ENCODE peak calls at places on chromosomes 1 and 21, in four cellular contexts. K is body of pancreas, D is GM12878, L is sigmoid colon. G is an unnamed sample.

GRCh38 chr1:115184951-115185331 is 95.6 kb upstream of the TSPAN2 start:
- DNase-seq in K (no peak), D (no peak), L (no peak), G (no peak)

GRCh38 chr1:200795151-200795550 is 56.5 kb downstream of the CAMSAP2 start:
- DNase-seq in L (no peak), K (no peak), D (no peak), G (no peak)

GRCh38 chr1:7405844-7406500 is 365.1 kb upstream of the VAMP3 start:
- DNase-seq in K (no peak), L (peak; percentile 26), D (no peak), G (no peak)

GRCh38 chr1:114135806-114136205 is 17.9 kb downstream of the SYT6 start:
- DNase-seq in L (no peak), K (no peak), D (no peak), G (no peak)

GRCh38 chr1:3219005-3219724 is 150.2 kb downstream of the PRDM16 start:
- DNase-seq in L (peak; percentile 78), K (peak; percentile 94), D (no peak), G (peak; percentile 41)

GRCh38 chr1:44276006-44276405 is 62.7 kb downstream of the DMAP1 start:
- DNase-seq in K (no peak), L (no peak), D (no peak), G (no peak)

GRCh38 chr1:154698320-154699096 is 90.5 kb upstream of the ADAR start:
- DNase-seq in L (no peak), K (peak; percentile 18), D (no peak), G (no peak)

GRCh38 chr1:40661678-40662077 is 3.8 kb downstream of the RIMS3 start:
- DNase-seq in D (no peak), K (no peak), L (no peak), G (no peak)

GRCh38 chr1:26598890-26599289 is 69.3 kb downstream of the RPS6KA1 start:
- DNase-seq in L (no peak), K (no peak), D (no peak), G (no peak)

GRCh38 chr1:212450331-212450881 is 17.7 kb downstream of the NENF start:
- DNase-seq in D (no peak), L (peak; percentile 52), K (no peak), G (no peak)

GRCh38 chr1:246110343-246111219 is 396.5 kb downstream of the SMYD3 start:
- DNase-seq in D (no peak), K (no peak), L (peak; percentile 90), G (no peak)

GRCh38 chr1:84402060-84402459 is 3.8 kb downstream of the DNASE2B start:
- DNase-seq in K (no peak), L (no peak), D (no peak), G (no peak)

GRCh38 chr21:18517905-18518566 is 114.5 kb upstream of the TMPRSS15 start:
- DNase-seq in D (no peak), K (no peak), L (no peak), G (no peak)

GRCh38 chr1:89929467-89930063 is 65.3 kb upstream of the ZNF326 start:
- DNase-seq in L (no peak), D (no peak), K (no peak), G (no peak)

GRCh38 chr1:225611537-225612223 is 41.2 kb downstream of the ENAH start:
- DNase-seq in L (no peak), D (no peak), K (peak; percentile 56), G (no peak)

GRCh38 chr1:207860531-207860930 is 50.4 kb downstream of the CD34 start:
- DNase-seq in K (no peak), D (no peak), L (no peak), G (no peak)

GRCh38 chr1:18142969-18143368 is 35.4 kb downstream of the IGSF21 start:
- DNase-seq in K (no peak), D (no peak), L (no peak), G (no peak)

GRCh38 chr1:204442376-204443259 is 31.0 kb upstream of the PPP1R15B start:
- DNase-seq in D (no peak), L (no peak), K (no peak), G (no peak)

GRCh38 chr1:41454406-41454805 is 30.1 kb downstream of the EDN2 start:
- DNase-seq in D (no peak), L (no peak), K (peak; percentile 60), G (no peak)

GRCh38 chr1:220775238-220775853 is 11.4 kb upstream of the MTARC1 start:
- DNase-seq in K (peak; percentile 62), L (no peak), D (no peak), G (no peak)

GRCh38 chr1:108190686-108191416 is 9.3 kb downstream of the SLC25A24 start:
- DNase-seq in D (no peak), L (no peak), K (no peak), G (no peak)

GRCh38 chr1:212608956-212609700 is 567 bp downstream of the ATF3 start:
- DNase-seq in K (peak; percentile 66), D (no peak), L (peak; percentile 80), G (peak; percentile 60)

GRCh38 chr1:207619833-207620572 is 24.9 kb upstream of the CR1L start:
- DNase-seq in D (no peak), L (no peak), K (peak; percentile 14), G (no peak)

GRCh38 chr1:203607169-203607873 is 19.3 kb upstream of the ATP2B4 start:
- DNase-seq in D (no peak), L (no peak), K (peak; percentile 43), G (peak; percentile 74)

GRCh38 chr1:62962794-62963776 is 179.2 kb downstream of the ATG4C start:
- DNase-seq in L (no peak), D (no peak), K (peak; percentile 57), G (no peak)

DNA sequence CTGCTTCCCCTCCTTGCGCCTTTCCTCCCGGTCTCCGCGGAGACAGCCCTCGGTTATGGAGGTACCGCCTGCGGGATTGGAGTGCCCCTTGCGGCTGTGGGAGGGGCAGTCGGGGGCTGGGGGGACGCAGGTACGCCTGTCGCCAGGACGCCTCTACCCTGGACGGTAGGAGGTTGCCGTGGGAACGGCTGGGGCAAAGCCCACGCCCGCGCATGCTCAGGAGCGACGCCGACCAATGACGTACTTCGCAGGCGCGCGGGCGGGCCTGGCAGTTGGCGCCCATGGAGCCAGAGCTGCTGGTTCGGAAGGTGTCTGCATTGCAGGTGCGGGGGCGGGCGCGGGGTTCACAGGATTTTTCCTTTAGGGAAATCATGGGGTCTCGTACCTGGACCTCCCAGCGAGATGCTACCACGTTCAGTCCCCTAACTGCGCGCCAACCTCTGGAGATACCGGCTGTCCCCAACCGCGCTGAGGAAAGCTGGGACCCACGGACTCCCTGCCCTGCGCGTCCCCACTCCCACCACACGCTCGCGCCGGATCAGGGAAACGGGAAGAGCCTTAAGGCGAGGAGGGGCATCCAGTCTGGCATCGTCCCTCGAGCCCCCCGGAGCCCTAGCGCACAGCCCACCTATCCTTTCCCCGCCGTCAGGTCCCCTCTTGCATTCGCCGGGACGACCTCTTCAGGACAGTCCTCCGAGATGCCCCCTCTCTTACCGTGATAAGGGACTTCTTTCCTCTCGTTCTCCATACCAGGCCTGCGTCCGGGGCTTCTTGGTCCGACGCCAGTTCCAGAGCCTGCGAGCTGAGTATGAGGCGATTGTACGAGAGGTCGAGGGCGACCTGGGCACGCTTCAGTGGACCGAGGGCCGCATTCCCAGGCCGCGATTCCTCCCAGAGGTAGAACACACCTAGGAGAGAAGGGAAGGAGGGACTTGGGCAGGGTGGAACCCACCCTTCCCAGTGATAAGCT is at the start of gene IQCC:
- DNase-seq in D (peak; percentile 46), L (peak; percentile 93), K (peak; percentile 93), G (peak; percentile 85)
- TF ChIP-seq POLR2A in D (peak; percentile 90), L (no peak), K (peak; percentile 57), G (peak; percentile 71)

GRCh38 chr21:34179204-34179935 is 106.0 kb downstream of the MRPS6 start:
- DNase-seq in L (peak; percentile 17), D (no peak), K (no peak), G (no peak)
- H3K4me3 ChIP-seq in L (no peak overlapping the region), D (no peak overlapping the region), K (no peak overlapping the region), G (no peak overlapping the region)

DNA sequence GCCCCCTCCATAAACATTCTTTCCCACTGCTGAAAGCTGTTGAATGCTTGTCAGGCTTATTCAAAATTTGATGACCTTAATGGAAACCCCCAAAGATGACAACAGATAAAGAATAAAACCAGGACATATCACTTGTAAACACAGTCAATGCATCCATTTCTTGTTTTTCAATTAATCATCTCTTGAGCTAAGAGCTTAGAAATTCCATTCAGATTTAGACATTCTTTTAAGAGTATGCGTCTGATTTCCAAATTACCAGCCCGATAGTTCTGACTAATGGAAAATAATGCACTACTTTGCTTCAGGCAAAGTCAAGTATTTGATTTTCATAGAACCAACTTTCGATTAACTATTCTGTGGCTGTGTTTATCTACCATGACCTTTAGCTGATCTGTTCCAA is 100.6 kb upstream of the RUNX1 start:
- DNase-seq in K (no peak), L (no peak), D (no peak), G (no peak)
- H3K9me3 ChIP-seq in K (no peaks in the 10 kb centered on the region), L (no peaks in the 10 kb centered on the region), D (no peaks in the 10 kb centered on the region), G (no peaks in the 10 kb centered on the region)

GRCh38 chr1:198158766-198159589 is 2.2 kb downstream of the NEK7 start:
- DNase-seq in L (peak; percentile 92), K (peak; percentile 92), D (no peak), G (peak; percentile 91)
- TF ChIP-seq POLR2A in L (peak; percentile 22), K (peak; percentile 21), D (peak; percentile 80), G (peak; percentile 80)

DNA sequence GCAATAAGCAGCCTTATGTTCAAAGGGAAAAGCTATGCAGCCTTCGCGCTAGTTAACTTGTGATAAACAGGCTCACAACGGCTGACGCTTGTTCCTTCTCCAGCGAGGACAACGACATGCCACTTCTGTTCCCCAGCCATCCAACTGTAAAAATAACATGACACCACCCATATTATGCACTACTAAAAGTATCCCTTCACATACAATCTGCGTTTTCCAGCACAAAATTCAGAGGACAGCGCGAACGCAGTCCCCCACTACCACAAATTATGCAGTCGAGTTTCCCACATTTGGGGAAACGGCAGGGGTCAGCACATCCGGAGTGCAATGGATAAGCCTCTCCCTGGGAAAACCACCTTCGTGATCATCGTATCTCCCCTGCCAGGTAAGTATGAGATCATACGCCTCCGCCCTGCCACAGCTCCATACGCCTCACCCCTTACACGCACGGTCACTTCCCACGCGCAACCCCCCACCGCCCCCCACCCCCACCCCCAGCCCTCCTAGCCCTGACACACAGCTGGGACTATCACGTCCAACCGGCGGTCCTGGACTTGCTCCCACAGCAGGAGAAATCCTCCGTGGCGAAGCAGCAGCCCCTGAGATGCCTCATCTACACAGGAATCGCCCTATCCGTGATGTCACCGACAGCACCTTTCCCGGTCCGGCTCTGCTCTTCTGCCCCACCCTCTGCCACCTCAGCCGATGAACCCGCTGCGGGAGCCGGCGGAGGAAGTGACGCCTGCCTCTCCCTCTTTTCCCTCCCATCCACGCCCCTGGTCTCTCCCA is 120.8 kb downstream of the PPIAL4G start:
- DNase-seq in L (no peak), D (peak; percentile 35), K (peak; percentile 19), G (no peak)
- H3K4me3 ChIP-seq in L (no peak overlapping the region), D (no peak overlapping the region), K (no peak overlapping the region), G (no peak overlapping the region)

DNA sequence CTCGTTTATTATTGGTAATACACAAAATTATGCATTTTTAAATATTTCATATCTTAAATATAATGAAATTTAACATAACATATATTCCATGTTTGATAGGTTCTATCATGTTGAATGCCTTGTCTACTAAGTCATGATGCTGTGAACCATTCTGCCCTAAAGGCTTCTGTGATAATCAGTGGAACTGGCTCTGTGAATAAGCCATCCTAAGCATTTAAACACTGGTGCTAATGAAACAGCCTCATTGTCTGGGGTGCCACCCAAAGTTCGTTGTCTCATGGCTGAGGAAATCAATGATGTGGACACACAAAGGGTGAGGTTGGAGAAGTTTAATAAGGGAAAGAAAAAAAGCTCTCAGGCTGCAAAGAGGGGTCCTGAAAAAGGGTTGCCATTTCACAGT is 264.7 kb upstream of the ZRANB2 start:
- DNase-seq in L (no peak), K (no peak), D (no peak), G (no peak)
- H3K9me3 ChIP-seq in L (no peaks in the 10 kb centered on the region), K (no peaks in the 10 kb centered on the region), D (no peaks in the 10 kb centered on the region), G (no peaks in the 10 kb centered on the region)

G was measured in uterus.